ENCODE peak calls at places on chromosomes 2 and 18, in ten cellular contexts. F is CD8-positive, alpha-beta T cell; J is choroid plexus epithelial cell; I is astrocyte; M is HFF-Myc; V is uterus; G is A673; R is cardiac fibroblast; O is dorsolateral prefrontal cortex; W is IMR-90. Z is an unnamed sample.

GRCh38 chr2:218217366-218218309 is 649 bp downstream of the ARPC2 start:
- DNase-seq in F (peak; percentile 65), J (no peak), I (no peak), M (no peak), V (peak; percentile 52), G (peak; percentile 35), R (peak; percentile 46), O (no peak), W (peak; percentile 23), Z (no peak)

GRCh38 chr2:94992360-94992759 is 33.1 kb upstream of the MAL start:
- DNase-seq in F (no peak), J (no peak), I (no peak), M (no peak), V (no peak), G (no peak), R (no peak), O (no peak), W (no peak), Z (no peak)

GRCh38 chr18:70931942-70932814 is 643.3 kb downstream of the SOCS6 start:
- DNase-seq in F (no peak), J (peak; percentile 73), I (peak; percentile 6), M (no peak), V (no peak), G (peak; percentile 76), R (peak; percentile 68), O (no peak), W (peak; percentile 17), Z (peak; percentile 4)

GRCh38 chr2:43158259-43158880 is 68.0 kb downstream of the ZFP36L2 start:
- DNase-seq in F (peak; percentile 60), J (peak; percentile 80), I (peak; percentile 70), M (no peak), V (peak; percentile 80), G (no peak), R (peak; percentile 90), O (no peak), W (peak; percentile 75), Z (peak; percentile 34)

GRCh38 chr2:105455488-105455991 is 56.7 kb upstream of the FHL2 start:
- DNase-seq in F (no peak), J (peak; percentile 98), I (peak; percentile 99), M (peak; percentile 52), V (peak; percentile 25), G (peak; percentile 27), R (peak; percentile 88), O (no peak), W (peak; percentile 92), Z (peak; percentile 100)

GRCh38 chr18:10453885-10454772 is at the start of gene APCDD1:
- DNase-seq in F (no peak), J (no peak), I (no peak), M (no peak), V (peak; percentile 88), G (peak; percentile 93), R (peak; percentile 40), O (peak; percentile 64), W (no peak), Z (no peak)

GRCh38 chr2:168811670-168812069 is 9.2 kb downstream of the NOSTRIN start:
- DNase-seq in F (no peak), J (no peak), I (no peak), M (no peak), V (no peak), G (peak; percentile 13), R (no peak), O (no peak), W (no peak), Z (no peak)

GRCh38 chr18:50161806-50162205 is 33.1 kb downstream of the MYO5B start:
- DNase-seq in F (no peak), J (no peak), I (peak; percentile 25), M (no peak), V (no peak), G (no peak), R (no peak), O (no peak), W (no peak), Z (no peak)

GRCh38 chr2:207202645-207203044 is 36.9 kb upstream of the KLF7 start:
- DNase-seq in F (no peak), J (peak; percentile 63), I (peak; percentile 30), M (peak; percentile 30), V (no peak), G (peak; percentile 56), R (peak; percentile 54), O (no peak), W (peak; percentile 53), Z (no peak)

GRCh38 chr2:43100883-43101662 is 125.3 kb downstream of the ZFP36L2 start:
- DNase-seq in F (no peak), J (no peak), I (peak; percentile 64), M (no peak), V (peak; percentile 59), G (peak; percentile 41), R (peak; percentile 27), O (peak; percentile 95), W (peak; percentile 43), Z (no peak)

GRCh38 chr2:189276277-189276676 is 96.7 kb upstream of the COL5A2 start:
- DNase-seq in F (no peak), J (peak; percentile 95), I (peak; percentile 93), M (peak; percentile 75), V (no peak), G (peak; percentile 53), R (peak; percentile 94), O (no peak), W (peak; percentile 97), Z (no peak)

GRCh38 chr2:47315490-47315889 is 87.5 kb upstream of the MSH2 start:
- DNase-seq in F (no peak), J (no peak), I (no peak), M (no peak), V (no peak), G (no peak), R (no peak), O (no peak), W (no peak), Z (no peak)

GRCh38 chr2:2613279-2614199 is 282.5 kb upstream of the MYT1L start:
- DNase-seq in F (peak; percentile 86), J (peak; percentile 79), I (peak; percentile 73), M (no peak), V (peak; percentile 74), G (peak; percentile 93), R (peak; percentile 84), O (peak; percentile 97), W (peak; percentile 62), Z (peak; percentile 88)

GRCh38 chr2:120368086-120368485 is 22.1 kb downstream of the INHBB start:
- DNase-seq in F (no peak), J (no peak), I (no peak), M (no peak), V (no peak), G (no peak), R (no peak), O (no peak), W (no peak), Z (no peak)

GRCh38 chr2:37653093-37653492 is 18.3 kb downstream of the CDC42EP3 start:
- DNase-seq in F (no peak), J (no peak), I (no peak), M (no peak), V (no peak), G (no peak), R (no peak), O (no peak), W (no peak), Z (no peak)

GRCh38 chr2:19262150-19262549 is 96.3 kb downstream of the OSR1 start:
- DNase-seq in F (no peak), J (no peak), I (no peak), M (no peak), V (no peak), G (no peak), R (no peak), O (no peak), W (no peak), Z (no peak)

GRCh38 chr2:19261061-19261460 is 97.4 kb downstream of the OSR1 start:
- DNase-seq in F (no peak), J (no peak), I (peak; percentile 12), M (no peak), V (no peak), G (no peak), R (no peak), O (no peak), W (peak; percentile 53), Z (no peak)

DNA sequence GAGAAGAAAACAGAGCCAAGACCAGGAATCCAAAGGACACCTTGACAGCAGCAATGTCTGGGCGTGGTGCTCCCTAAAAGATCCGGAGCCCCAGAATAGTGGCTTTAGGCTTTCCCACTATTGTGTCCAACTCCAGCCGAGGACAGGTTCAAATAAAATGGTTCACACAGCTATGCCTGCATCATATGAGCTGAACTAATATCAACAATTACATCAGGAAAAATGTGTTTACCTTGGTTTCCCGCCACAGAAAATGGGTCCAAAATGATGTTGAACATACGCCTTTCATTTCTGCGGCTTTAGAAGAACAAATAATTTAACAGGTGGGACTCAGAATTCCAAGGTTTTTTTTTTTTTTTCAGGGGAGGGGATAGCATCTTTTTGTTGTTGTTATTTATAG is 93.6 kb downstream of the OSR1 start:
- DNase-seq in F (no peak), J (no peak), I (no peak), M (no peak), V (no peak), G (no peak), R (no peak), O (no peak), W (no peak), Z (no peak)
- TF ChIP-seq CTCF in F (no peak), J (no peak), I (no peak), M (no peak), V (no peak), G (no peak), R (no peak), O (no peak), W (no peak), Z (no peak)

DNA sequence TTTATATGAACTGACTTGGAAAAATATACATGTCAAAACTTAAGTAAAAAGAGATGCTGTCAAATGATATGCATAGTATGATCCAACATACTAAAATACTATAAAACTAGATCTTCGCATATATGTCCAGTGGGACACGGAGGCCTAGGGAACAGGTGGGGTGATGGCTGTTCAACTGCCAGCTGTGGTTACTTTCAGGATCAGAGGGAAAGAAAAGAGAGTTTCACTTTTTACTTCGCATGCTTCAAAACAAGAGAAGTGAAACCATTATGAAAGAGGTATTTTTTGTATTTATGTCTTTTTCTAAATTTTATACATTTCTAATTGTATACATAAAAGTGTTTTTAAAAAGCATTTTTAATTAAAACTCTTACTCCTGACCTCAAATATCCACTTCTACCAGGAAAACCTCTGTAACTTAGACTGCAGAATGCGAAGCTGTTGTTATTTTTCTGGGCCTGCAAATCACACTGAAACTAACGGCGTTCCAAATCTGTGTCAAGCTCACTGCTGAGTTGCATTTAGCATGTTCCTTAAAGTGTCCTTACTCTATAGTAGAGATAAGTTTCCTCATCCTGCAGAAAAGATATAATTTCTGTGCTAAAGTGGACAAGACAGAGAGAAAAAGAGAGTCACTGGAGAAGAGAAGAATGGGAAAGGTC is 97.8 kb upstream of the SLC35G4 start:
- DNase-seq in F (no peak), J (no peak), I (no peak), M (no peak), V (no peak), G (no peak), R (no peak), O (no peak), W (no peak), Z (no peak)
- H3K4me3 ChIP-seq in F (no peak overlapping the region), J (no peak overlapping the region), I (no peak overlapping the region), M (no peak overlapping the region), V (no peak overlapping the region), G (no peak overlapping the region), R (no peak overlapping the region), O (no peak overlapping the region), W (no peak overlapping the region), Z (no peak overlapping the region)

GRCh38 chr2:108145551-108145950 is 94.2 kb upstream of the SULT1C3 start:
- DNase-seq in F (no peak), J (no peak), I (peak; percentile 13), M (no peak), V (no peak), G (peak; percentile 22), R (no peak), O (no peak), W (peak; percentile 10), Z (no peak)
- TF ChIP-seq CTCF in F (no peak), J (no peak), I (no peak), M (no peak), V (no peak), G (no peak), R (no peak), O (no peak), W (no peak), Z (no peak)

GRCh38 chr2:195659114-195659513 is 2.1 kb downstream of the SLC39A10 start:
- DNase-seq in F (peak; percentile 11), J (no peak), I (peak; percentile 31), M (no peak), V (no peak), G (no peak), R (peak; percentile 17), O (no peak), W (peak; percentile 42), Z (no peak)
- H3K4me3 ChIP-seq in F (peak overlapping the region; percentile 57), J (peak overlapping the region; percentile 94), I (peak overlapping the region; percentile 65), M (peak overlapping the region; percentile 72), V (no peak overlapping the region), G (peak overlapping the region; percentile 88), R (peak overlapping the region; percentile 85), O (peak overlapping the region; percentile 93), W (peak overlapping the region; percentile 96), Z (peak overlapping the region; percentile 97)